ENCODE peak calls at places on chromosome 5, in ten cellular contexts. U is midbrain; H is GM12878; W is AG08396; L is stimulated activated CD8-positive, alpha-beta memory T cell treated with anti-CD3 and anti-CD28 coated beads, Interleukin-15, amount 100 ng/mL, for 1 hour; F is lung; G is HAP-1; B is GM20000; N is iPS-NIHi11; A is GM06990. R is an unnamed sample.

GRCh38 chr5:87079219-87079618 is 188.5 kb upstream of the RASA1 start:
- DNase-seq in W (no peak), U (peak), L (no peak), N (no peak), A (no peak), B (no peak), F (no peak), G (no peak), H (no peak), R (no peak)

GRCh38 chr5:141821430-141821925 is 56.7 kb downstream of the PCDH1 start:
- DNase-seq in H (no peak), A (no peak), G (peak), L (no peak), U (peak), N (peak), B (no peak), F (no peak), W (peak), R (no peak)

GRCh38 chr5:54904425-54904824 is 81.0 kb downstream of the ESM1 start:
- DNase-seq in F (no peak), B (no peak), A (no peak), H (no peak), U (no peak), N (peak), G (no peak), W (peak), L (no peak), R (peak)

GRCh38 chr5:14995229-14995628 is 123.7 kb upstream of the ANKH start:
- DNase-seq in A (no peak), G (no peak), N (no peak), L (no peak), W (no peak), H (no peak), F (no peak), U (no peak), B (no peak), R (no peak)

GRCh38 chr5:90585337-90585986 is 26.9 kb downstream of the ADGRV1 start:
- DNase-seq in A (no peak), F (no peak), U (no peak), G (no peak), B (no peak), W (no peak), L (no peak), N (no peak), H (no peak), R (no peak)

GRCh38 chr5:50320131-50320749 is 120.8 kb downstream of the EMB start:
- DNase-seq in L (no peak), H (no peak), W (no peak), U (no peak), B (no peak), A (no peak), G (no peak), N (no peak), F (no peak), R (no peak)

GRCh38 chr5:53170748-53171349 is 61.3 kb upstream of the MOCS2 start:
- DNase-seq in F (no peak), B (peak), W (peak), N (peak), A (no peak), G (peak), L (no peak), U (peak), H (no peak), R (peak)

GRCh38 chr5:107468286-107468685 is 202.5 kb downstream of the EFNA5 start:
- DNase-seq in H (no peak), B (no peak), W (no peak), N (no peak), G (no peak), A (no peak), L (no peak), F (no peak), U (no peak), R (no peak)

GRCh38 chr5:64301566-64301965 is 135.9 kb downstream of the RNF180 start:
- DNase-seq in L (no peak), U (no peak), N (no peak), F (no peak), G (no peak), A (no peak), B (no peak), H (no peak), W (no peak), R (no peak)

GRCh38 chr5:162096448-162096847 is 28.9 kb downstream of the GABRG2 start:
- DNase-seq in N (no peak), W (no peak), A (no peak), F (no peak), G (no peak), U (no peak), B (peak), H (no peak), L (no peak), R (peak)

GRCh38 chr5:177994561-177995190 is 1.4 kb downstream of the PROP1 start:
- DNase-seq in G (no peak), L (no peak), H (no peak), W (no peak), A (no peak), U (no peak), N (peak), F (no peak), B (no peak), R (peak)

GRCh38 chr5:124748687-124749594 is 2.5 kb upstream of the ZNF608 start:
- DNase-seq in H (peak), A (peak), G (peak), U (peak), L (no peak), F (peak), W (peak), B (peak), N (peak), R (peak)

GRCh38 chr5:87099967-87100366 is 167.7 kb upstream of the RASA1 start:
- DNase-seq in G (no peak), L (no peak), W (no peak), U (no peak), H (no peak), F (no peak), B (no peak), N (no peak), A (no peak), R (no peak)

GRCh38 chr5:173457482-173457881 is 129.3 kb upstream of the STC2 start:
- DNase-seq in F (no peak), B (no peak), L (no peak), W (no peak), U (no peak), H (no peak), G (no peak), A (no peak), N (no peak), R (no peak)

GRCh38 chr5:36396640-36397039 is 94.9 kb upstream of the RANBP3L start:
- DNase-seq in B (no peak), H (no peak), G (no peak), N (no peak), A (no peak), L (no peak), F (no peak), W (no peak), U (no peak), R (no peak)

GRCh38 chr5:161385080-161385479 is 161.4 kb downstream of the GABRB2 start:
- DNase-seq in L (no peak), W (no peak), G (no peak), F (no peak), H (no peak), A (no peak), U (no peak), N (no peak), B (no peak), R (peak)

GRCh38 chr5:1135696-1136525 is 24.0 kb upstream of the SLC12A7 start:
- DNase-seq in B (no peak), F (no peak), W (no peak), L (no peak), A (no peak), U (no peak), H (no peak), N (no peak), G (no peak), R (no peak)

GRCh38 chr5:111095982-111096381 is 3.8 kb downstream of the WDR36 start:
- DNase-seq in B (no peak), G (no peak), H (no peak), W (no peak), N (no peak), L (no peak), A (no peak), F (no peak), U (no peak), R (no peak)

GRCh38 chr5:171494452-171495121 is 75.1 kb downstream of the FGF18 start:
- DNase-seq in G (no peak), B (no peak), U (no peak), W (peak), N (peak), F (peak), L (no peak), A (no peak), H (no peak), R (no peak)

GRCh38 chr5:180868960-180869359 is 7.9 kb upstream of the ZFP62 start:
- DNase-seq in W (peak), U (peak), H (peak), F (peak), B (peak), G (peak), N (peak), A (no peak), L (peak), R (peak)

GRCh38 chr5:151642472-151643140 is 44.1 kb downstream of the SPARC start:
- DNase-seq in N (no peak), W (no peak), U (no peak), H (no peak), B (no peak), L (no peak), A (no peak), F (no peak), G (no peak), R (no peak)

GRCh38 chr5:170164921-170165320 is 59.2 kb downstream of the FOXI1 start:
- DNase-seq in W (no peak), A (no peak), H (no peak), B (no peak), G (no peak), F (no peak), L (no peak), U (no peak), N (no peak), R (no peak)

GRCh38 chr5:54516051-54516645 is 1.4 kb upstream of the SNX18 start:
- DNase-seq in A (no peak), N (no peak), L (no peak), B (no peak), U (no peak), F (no peak), H (no peak), G (no peak), W (no peak), R (peak)

GRCh38 chr5:53368516-53368915 is 111.9 kb upstream of the FST start:
- DNase-seq in L (no peak), W (no peak), N (no peak), F (no peak), H (no peak), U (no peak), G (no peak), B (no peak), A (no peak), R (no peak)

GRCh38 chr5:91049800-91050199 is 333.3 kb downstream of the ARRDC3 start:
- DNase-seq in N (no peak), H (no peak), G (no peak), F (no peak), U (no peak), B (no peak), L (no peak), A (no peak), W (no peak), R (no peak)